ENCODE peak calls at places on chromosomes 6 and 20, in seven cellular contexts. One of them, this sample, is unnamed.

GRCh38 chr6:121794630-121795029 is 359.2 kb downstream of the GJA1 start:
- DNase-seq in NCI-H2029: no peak
- DNase-seq in G401: no peak
- DNase-seq in right atrium auricular region: no peak
- DNase-seq in bronchial epithelial cell: peak; percentile 95
- DNase-seq in mesendoderm: peak; percentile 14
- DNase-seq in CD4-positive, alpha-beta T cell: no peak
- DNase-seq in this sample: peak; percentile 90

GRCh38 chr6:128336436-128337095 is 183.8 kb downstream of the PTPRK start:
- DNase-seq in G401: no peak
- DNase-seq in mesendoderm: no peak
- DNase-seq in right atrium auricular region: no peak
- DNase-seq in NCI-H2029: no peak
- DNase-seq in bronchial epithelial cell: peak; percentile 28
- DNase-seq in CD4-positive, alpha-beta T cell: no peak
- DNase-seq in this sample: no peak

GRCh38 chr20:33668087-33668790 is 1.5 kb downstream of the ACTL10 start:
- DNase-seq in right atrium auricular region: no peak
- DNase-seq in bronchial epithelial cell: no peak
- DNase-seq in NCI-H2029: no peak
- DNase-seq in G401: no peak
- DNase-seq in CD4-positive, alpha-beta T cell: no peak
- DNase-seq in mesendoderm: no peak
- DNase-seq in this sample: no peak

GRCh38 chr20:4013041-4013440 is 2.3 kb downstream of the RNF24 start:
- DNase-seq in right atrium auricular region: no peak
- DNase-seq in CD4-positive, alpha-beta T cell: no peak
- DNase-seq in bronchial epithelial cell: no peak
- DNase-seq in G401: no peak
- DNase-seq in NCI-H2029: no peak
- DNase-seq in mesendoderm: no peak
- DNase-seq in this sample: no peak

GRCh38 chr6:14612016-14612415 is 494.4 kb downstream of the CD83 start:
- DNase-seq in G401: no peak
- DNase-seq in right atrium auricular region: no peak
- DNase-seq in CD4-positive, alpha-beta T cell: no peak
- DNase-seq in mesendoderm: peak; percentile 53
- DNase-seq in bronchial epithelial cell: peak; percentile 63
- DNase-seq in NCI-H2029: no peak
- DNase-seq in this sample: no peak

GRCh38 chr6:168902075-168902474 is 351.6 kb downstream of the THBS2 start:
- DNase-seq in NCI-H2029: no peak
- DNase-seq in G401: no peak
- DNase-seq in mesendoderm: no peak
- DNase-seq in bronchial epithelial cell: no peak
- DNase-seq in CD4-positive, alpha-beta T cell: no peak
- DNase-seq in right atrium auricular region: no peak
- DNase-seq in this sample: no peak

GRCh38 chr20:610130-611046 is at the start of gene TCF15:
- DNase-seq in bronchial epithelial cell: no peak
- DNase-seq in mesendoderm: peak; percentile 78
- DNase-seq in G401: peak; percentile 8
- DNase-seq in NCI-H2029: no peak
- DNase-seq in CD4-positive, alpha-beta T cell: no peak
- DNase-seq in right atrium auricular region: no peak
- DNase-seq in this sample: no peak

GRCh38 chr6:44386929-44387345 is 569 bp upstream of the CDC5L start:
- DNase-seq in NCI-H2029: no peak
- DNase-seq in CD4-positive, alpha-beta T cell: no peak
- DNase-seq in bronchial epithelial cell: peak; percentile 82
- DNase-seq in mesendoderm: no peak
- DNase-seq in G401: no peak
- DNase-seq in right atrium auricular region: no peak
- DNase-seq in this sample: no peak

GRCh38 chr20:19414600-19414999 is 202.2 kb downstream of the SLC24A3 start:
- DNase-seq in CD4-positive, alpha-beta T cell: no peak
- DNase-seq in bronchial epithelial cell: no peak
- DNase-seq in NCI-H2029: no peak
- DNase-seq in mesendoderm: no peak
- DNase-seq in G401: no peak
- DNase-seq in right atrium auricular region: no peak
- DNase-seq in this sample: no peak

GRCh38 chr6:138387577-138388368 is 10.1 kb downstream of the SMIM28 start:
- DNase-seq in NCI-H2029: peak; percentile 43
- DNase-seq in right atrium auricular region: no peak
- DNase-seq in CD4-positive, alpha-beta T cell: no peak
- DNase-seq in bronchial epithelial cell: no peak
- DNase-seq in G401: no peak
- DNase-seq in mesendoderm: no peak
- DNase-seq in this sample: no peak

GRCh38 chr6:165986647-165987482 is 180.8 kb downstream of the TBXT start:
- DNase-seq in G401: peak; percentile 68
- DNase-seq in NCI-H2029: no peak
- DNase-seq in bronchial epithelial cell: no peak
- DNase-seq in CD4-positive, alpha-beta T cell: no peak
- DNase-seq in mesendoderm: peak; percentile 41
- DNase-seq in right atrium auricular region: no peak
- DNase-seq in this sample: no peak

GRCh38 chr6:112054520-112055160 is 736 bp downstream of the CCN6 start:
- DNase-seq in bronchial epithelial cell: no peak
- DNase-seq in CD4-positive, alpha-beta T cell: no peak
- DNase-seq in mesendoderm: no peak
- DNase-seq in right atrium auricular region: no peak
- DNase-seq in G401: no peak
- DNase-seq in NCI-H2029: no peak
- DNase-seq in this sample: no peak

GRCh38 chr6:31560697-31561058 is 11.4 kb upstream of the LTA start:
- DNase-seq in CD4-positive, alpha-beta T cell: no peak
- DNase-seq in NCI-H2029: no peak
- DNase-seq in mesendoderm: no peak
- DNase-seq in bronchial epithelial cell: no peak
- DNase-seq in G401: no peak
- DNase-seq in right atrium auricular region: no peak
- DNase-seq in this sample: no peak

GRCh38 chr6:37130704-37131103 is 39.2 kb upstream of the PIM1 start:
- DNase-seq in NCI-H2029: no peak
- DNase-seq in bronchial epithelial cell: peak; percentile 72
- DNase-seq in mesendoderm: no peak
- DNase-seq in G401: no peak
- DNase-seq in right atrium auricular region: peak; percentile 82
- DNase-seq in CD4-positive, alpha-beta T cell: no peak
- DNase-seq in this sample: no peak

GRCh38 chr20:36116813-36117441 is 37.6 kb upstream of the EPB41L1 start:
- DNase-seq in bronchial epithelial cell: peak; percentile 23
- DNase-seq in right atrium auricular region: no peak
- DNase-seq in G401: no peak
- DNase-seq in CD4-positive, alpha-beta T cell: no peak
- DNase-seq in mesendoderm: no peak
- DNase-seq in NCI-H2029: no peak
- DNase-seq in this sample: no peak

This sample was measured in amniotic stem cell.